ENCODE peak calls at places on chromosomes 2 and 18, in four cellular contexts. H, L, D and R are unnamed samples.

GRCh38 chr18:77016936-77017335 is 115.6 kb downstream of the MBP start:
- DNase-seq in D (no peak), L (no peak), H (no peak), R (no peak)

GRCh38 chr2:161357097-161357496 is 48.9 kb downstream of the PSMD14 start:
- DNase-seq in D (no peak), H (no peak), L (no peak), R (no peak)

GRCh38 chr2:239311132-239312040 is 89.4 kb downstream of the HDAC4 start:
- DNase-seq in D (peak; percentile 26), L (no peak), H (peak; percentile 7), R (peak; percentile 44)

GRCh38 chr2:20645301-20645701 is 5.6 kb downstream of the HS1BP3 start:
- DNase-seq in D (no peak), H (no peak), L (no peak), R (no peak)

GRCh38 chr2:97355887-97356286 is 233.8 kb downstream of the ANKRD36B start:
- DNase-seq in D (no peak), L (no peak), H (no peak), R (no peak)

GRCh38 chr2:157596992-157597681 is 31.5 kb downstream of the ACVR1C start:
- DNase-seq in D (no peak), H (peak; percentile 58), L (peak; percentile 49), R (no peak)

GRCh38 chr2:127672341-127673303 is 2.7 kb downstream of the LIMS2 start:
- DNase-seq in H (no peak), D (no peak), L (peak; percentile 4), R (no peak)

GRCh38 chr2:226427538-226428307 is 371.9 kb downstream of the IRS1 start:
- DNase-seq in H (no peak), L (peak; percentile 23), D (peak; percentile 66), R (no peak)

GRCh38 chr2:143209570-143210445 is 80.6 kb downstream of the ARHGAP15 start:
- DNase-seq in H (no peak), L (no peak), D (no peak), R (no peak)

GRCh38 chr2:143210446-143210819 is 81.2 kb downstream of the ARHGAP15 start:
- DNase-seq in H (no peak), L (no peak), D (no peak), R (no peak)

GRCh38 chr2:143205106-143205764 is 76.0 kb downstream of the ARHGAP15 start:
- DNase-seq in L (peak; percentile 8), H (no peak), D (no peak), R (no peak)
- TF ChIP-seq CTCF in L (peak; percentile 45), H (peak; percentile 52), D (peak; percentile 32), R (peak; percentile 57)

GRCh38 chr2:241254904-241255351 is 60.5 kb downstream of the HDLBP start:
- DNase-seq in D (no peak), L (no peak), H (no peak), R (no peak)

GRCh38 chr2:241258505-241259160 is 56.8 kb downstream of the HDLBP start:
- DNase-seq in L (no peak), H (no peak), D (no peak), R (no peak)

GRCh38 chr2:241256168-241256545 is 59.3 kb downstream of the HDLBP start:
- DNase-seq in L (no peak), D (no peak), H (no peak), R (no peak)

GRCh38 chr2:241255542-241256167 is 59.8 kb downstream of the HDLBP start:
- DNase-seq in H (no peak), D (no peak), L (no peak), R (no peak)

GRCh38 chr2:241257419-241258032 is 57.9 kb downstream of the HDLBP start:
- DNase-seq in H (no peak), L (no peak), D (no peak), R (no peak)
- TF ChIP-seq CTCF in H (peak; percentile 26), L (peak; percentile 22), D (no peak), R (peak; percentile 29)

GRCh38 chr2:37993135-37993534 is 68.0 kb downstream of the RMDN2 start:
- DNase-seq in D (no peak), L (peak; percentile 8), H (no peak), R (no peak)
- TF ChIP-seq CTCF in D (peak; percentile 18), L (peak; percentile 13), H (no peak), R (peak; percentile 45)

GRCh38 chr2:180359522-180360282 is 352.6 kb upstream of the CWC22 start:
- DNase-seq in D (no peak), H (peak; percentile 14), L (no peak), R (no peak)
- TF ChIP-seq CTCF in D (no peak), H (no peak), L (no peak), R (peak; percentile 19)

GRCh38 chr2:154591294-154591693 is 107.2 kb upstream of the KCNJ3 start:
- DNase-seq in D (no peak), L (no peak), H (no peak), R (no peak)

GRCh38 chr2:154589514-154589913 is 109.0 kb upstream of the KCNJ3 start:
- DNase-seq in L (no peak), D (no peak), H (no peak), R (no peak)

GRCh38 chr2:154587739-154588138 is 110.8 kb upstream of the KCNJ3 start:
- DNase-seq in L (peak; percentile 8), D (no peak), H (no peak), R (no peak)

DNA sequence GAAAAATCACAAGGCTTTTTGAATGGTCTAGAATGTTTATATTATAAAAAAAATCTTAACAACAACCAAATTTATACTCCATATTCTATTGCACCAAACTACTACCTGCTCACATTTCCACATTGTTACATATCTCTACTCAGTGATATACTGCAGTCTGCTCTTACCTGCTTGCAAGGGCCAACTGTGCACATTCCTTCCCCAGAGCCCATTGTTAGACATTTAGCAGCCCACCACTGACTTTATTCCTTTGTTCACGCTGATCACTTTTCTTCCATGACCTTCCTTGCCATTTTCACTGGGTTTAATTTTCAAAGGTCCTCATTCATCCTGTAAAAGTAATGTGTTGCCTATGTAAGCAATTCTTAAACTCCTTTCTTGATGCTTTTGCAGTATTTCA is 109.7 kb upstream of the KCNJ3 start:
- DNase-seq in H (no peak), L (no peak), D (no peak), R (no peak)
- TF ChIP-seq CTCF in H (no peak), L (no peak), D (no peak), R (no peak)

GRCh38 chr2:5365871-5366461 is 326.2 kb upstream of the SOX11 start:
- DNase-seq in H (peak; percentile 14), L (peak; percentile 89), D (no peak), R (peak; percentile 83)
- TF ChIP-seq CTCF in H (no peak), L (peak; percentile 89), D (peak; percentile 89), R (peak; percentile 94)

GRCh38 chr2:200575957-200576356 is 9.9 kb upstream of the AOX1 start:
- DNase-seq in D (no peak), H (no peak), L (no peak), R (no peak)
- TF ChIP-seq CTCF in D (peak; percentile 73), H (peak; percentile 57), L (peak; percentile 38), R (peak; percentile 58)

DNA sequence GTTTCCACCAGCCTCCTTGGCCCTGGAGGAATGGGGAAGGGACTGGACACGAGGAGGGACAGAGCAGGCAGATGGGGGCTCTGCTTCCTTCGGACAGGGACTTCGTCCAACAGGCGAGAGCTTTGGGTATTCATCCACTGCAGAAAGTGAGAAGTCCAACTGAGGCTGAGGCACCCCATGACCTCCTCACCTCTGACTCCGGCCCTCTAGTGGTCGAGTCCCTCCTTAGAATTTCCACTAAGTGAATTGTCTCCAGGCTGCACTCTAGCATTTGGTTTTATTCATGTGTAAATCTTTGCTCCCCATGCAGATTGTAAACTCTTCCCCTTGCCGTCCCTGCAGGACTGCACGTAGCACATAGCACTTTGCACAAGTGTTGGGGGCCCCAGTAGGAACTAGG is 75.6 kb downstream of the TMEM247 start:
- DNase-seq in D (no peak), H (peak; percentile 46), L (no peak), R (no peak)
- TF ChIP-seq CTCF in D (peak; percentile 53), H (peak; percentile 51), L (peak; percentile 10), R (peak; percentile 69)